ENCODE peak calls at places on chromosome 20, in four cellular contexts. X is astrocyte of the cerebellum, F is cardiac muscle cell, P is pancreas. N is an unnamed sample.

GRCh38 chr20:18705490-18705889 is 108.1 kb upstream of the SCP2D1 start:
- DNase-seq in X (peak; percentile 37), F (peak; percentile 56), P (no peak), N (no peak)

GRCh38 chr20:64203037-64203777 is 39.0 kb downstream of the MYT1 start:
- DNase-seq in X (no peak), P (no peak), F (no peak), N (no peak)

GRCh38 chr20:32062776-32063170 is 10.7 kb downstream of the HCK start:
- DNase-seq in F (no peak), P (peak; percentile 60), X (no peak), N (no peak)

GRCh38 chr20:44143896-44144295 is 43.1 kb downstream of the JPH2 start:
- DNase-seq in X (no peak), P (no peak), F (no peak), N (no peak)

GRCh38 chr20:51542033-51542893 is at the start of gene NFATC2:
- DNase-seq in X (no peak), F (no peak), P (peak; percentile 69), N (no peak)

GRCh38 chr20:64047968-64048401 is 1.5 kb downstream of the SOX18 start:
- DNase-seq in F (no peak), X (no peak), P (no peak), N (no peak)

GRCh38 chr20:32354592-32355416 is 3.3 kb upstream of the ASXL1 start:
- DNase-seq in F (peak; percentile 56), P (no peak), X (no peak), N (no peak)

GRCh38 chr20:43243672-43244269 is 54.1 kb upstream of the PTPRT start:
- DNase-seq in X (no peak), P (no peak), F (peak; percentile 3), N (no peak)

GRCh38 chr20:41174373-41174772 is 37.0 kb downstream of the PLCG1 start:
- DNase-seq in X (no peak), F (no peak), P (no peak), N (no peak)

GRCh38 chr20:63045401-63045800 is 38.6 kb upstream of the BHLHE23 start:
- DNase-seq in P (no peak), X (no peak), F (no peak), N (no peak)

GRCh38 chr20:44814937-44815336 is 4.6 kb upstream of the RIMS4 start:
- DNase-seq in F (no peak), X (no peak), P (no peak), N (no peak)

GRCh38 chr20:61690993-61691840 is 374.5 kb downstream of the TAF4 start:
- DNase-seq in F (no peak), X (no peak), P (no peak), N (no peak)

GRCh38 chr20:63979549-63980316 is at the start of gene SAMD10:
- DNase-seq in X (no peak), P (no peak), F (peak; percentile 37), N (no peak)

GRCh38 chr20:18287915-18288747 is at the start of gene ZNF133:
- DNase-seq in F (peak; percentile 95), X (peak; percentile 81), P (peak; percentile 95), N (peak; percentile 71)

GRCh38 chr20:25053207-25054132 is 4.5 kb downstream of the ACSS1 start:
- DNase-seq in P (no peak), X (no peak), F (peak; percentile 79), N (no peak)

GRCh38 chr20:14609328-14610221 is 272.2 kb upstream of the FLRT3 start:
- DNase-seq in F (no peak), X (no peak), P (no peak), N (no peak)

DNA sequence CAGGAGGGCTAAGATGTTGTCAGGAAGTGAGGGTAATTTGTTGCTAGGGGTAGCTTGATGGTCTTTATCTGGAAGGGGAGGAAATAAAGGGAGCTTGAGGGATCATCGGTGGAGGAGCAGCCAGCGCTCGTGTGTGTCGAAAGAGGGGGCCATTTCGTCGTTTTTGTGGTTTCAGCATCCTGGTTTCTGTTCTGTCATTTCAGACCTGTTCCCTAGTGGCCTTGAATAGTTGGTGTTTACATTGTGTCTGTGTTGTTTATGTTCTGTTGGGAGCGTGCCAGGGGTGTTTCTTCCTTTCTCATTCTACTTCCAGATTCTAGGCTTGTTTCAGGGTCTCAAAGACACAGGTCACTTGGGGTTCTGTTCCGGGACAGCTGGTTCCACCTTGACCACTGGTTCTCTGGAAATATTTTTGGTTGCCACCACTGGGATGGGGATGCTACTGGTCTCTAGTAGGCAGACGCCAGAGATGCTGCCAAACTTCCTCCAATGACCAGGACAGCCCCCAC is 113.9 kb upstream of the NAA20 start:
- DNase-seq in P (peak; percentile 38), F (peak; percentile 65), X (no peak), N (no peak)
- TF ChIP-seq CTCF in P (no peak), F (peak; percentile 31), X (no peak), N (peak; percentile 15)

GRCh38 chr20:4266183-4266582 is 250.8 kb upstream of the RNF24 start:
- DNase-seq in X (no peak), P (no peak), F (no peak), N (no peak)

GRCh38 chr20:4256886-4257285 is 241.5 kb upstream of the RNF24 start:
- DNase-seq in P (no peak), F (no peak), X (no peak), N (no peak)

GRCh38 chr20:4263011-4263410 is 247.7 kb upstream of the RNF24 start:
- DNase-seq in P (no peak), F (no peak), X (no peak), N (no peak)

GRCh38 chr20:4260102-4260501 is 244.7 kb upstream of the RNF24 start:
- DNase-seq in F (no peak), X (no peak), P (no peak), N (no peak)

DNA sequence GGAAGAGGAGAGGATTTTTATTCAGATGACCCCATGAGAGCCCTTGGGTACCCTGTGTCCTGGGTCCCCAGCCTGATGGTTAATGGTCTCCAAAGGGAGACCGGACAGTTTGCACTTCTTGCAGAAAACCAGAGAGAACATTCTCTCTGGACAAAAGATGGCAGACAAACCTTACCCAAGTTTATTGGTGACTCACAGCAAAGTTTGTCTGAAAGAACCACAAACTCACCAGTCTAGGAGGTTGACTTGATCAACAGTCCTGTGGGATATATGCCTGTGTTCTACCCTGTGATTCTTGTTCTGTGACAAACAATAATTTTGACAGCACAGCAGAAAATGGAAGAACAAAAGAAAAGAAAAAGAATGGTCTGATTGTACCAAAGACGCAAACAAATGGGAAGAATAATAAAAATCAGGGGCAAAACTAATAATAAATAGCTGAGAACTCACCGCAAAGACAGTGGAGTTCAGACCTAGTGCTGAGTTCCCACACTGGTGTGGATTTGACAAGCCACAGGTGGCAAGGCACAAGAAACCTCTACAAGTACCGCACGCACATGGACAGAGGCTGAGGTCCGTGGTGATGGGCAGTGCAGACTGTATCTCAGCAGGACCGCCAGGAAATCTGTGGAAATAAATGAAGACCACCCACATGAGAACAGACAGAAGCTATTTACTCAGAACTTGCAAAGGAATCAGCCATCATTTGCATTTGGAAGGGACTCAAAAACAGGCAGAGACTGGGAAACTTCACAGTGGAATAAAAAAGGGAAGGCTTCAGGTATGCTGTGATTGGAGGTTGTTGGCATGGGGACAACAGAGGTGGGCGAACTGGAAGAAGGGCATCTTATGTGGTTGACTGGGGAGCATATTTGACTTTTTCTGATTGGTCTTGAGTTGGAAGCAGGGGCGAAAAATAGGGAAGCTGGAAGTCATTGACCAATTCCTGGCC is 246.3 kb upstream of the RNF24 start:
- DNase-seq in F (no peak), X (peak; percentile 34), P (no peak), N (no peak)
- TF ChIP-seq CTCF in F (no peak), X (no peak), P (no peak), N (peak; percentile 14)

DNA sequence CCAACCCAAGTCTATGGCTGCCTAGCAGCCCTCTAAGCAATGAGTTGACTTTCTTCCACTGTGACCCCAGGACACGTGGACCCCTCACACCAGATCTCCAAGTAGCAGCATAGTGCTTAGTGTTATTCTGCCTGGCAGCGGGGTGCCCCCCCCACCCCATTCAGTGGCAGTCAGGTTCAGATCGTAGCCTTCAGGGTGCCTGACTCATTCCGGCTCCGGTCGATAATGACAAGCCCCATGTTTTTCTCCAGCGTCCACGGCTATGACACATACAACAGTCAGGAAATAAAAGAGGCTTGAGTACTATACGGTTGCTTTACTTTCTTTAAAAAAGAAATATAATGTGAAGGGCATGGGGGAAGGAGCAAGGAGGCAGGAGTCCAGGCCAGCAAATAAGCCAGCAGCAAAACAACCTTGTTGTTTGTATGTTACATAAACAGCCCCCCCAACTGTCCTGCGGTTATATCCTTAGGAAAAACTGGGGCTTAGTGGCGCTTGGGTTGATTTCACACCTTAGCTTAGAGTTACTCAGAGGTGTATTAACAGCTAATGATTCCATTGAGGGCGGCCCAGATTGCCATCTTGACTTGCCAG is 23.1 kb downstream of the GNAS start:
- DNase-seq in X (no peak), P (no peak), F (no peak), N (no peak)
- TF ChIP-seq CTCF in X (no peak), P (no peak), F (no peak), N (no peak)

GRCh38 chr20:55004044-55004443 is 528.7 kb downstream of the DOK5 start:
- DNase-seq in F (no peak), X (no peak), P (no peak), N (no peak)
- TF ChIP-seq CTCF in F (no peak), X (peak; percentile 2), P (no peak), N (no peak)

DNA sequence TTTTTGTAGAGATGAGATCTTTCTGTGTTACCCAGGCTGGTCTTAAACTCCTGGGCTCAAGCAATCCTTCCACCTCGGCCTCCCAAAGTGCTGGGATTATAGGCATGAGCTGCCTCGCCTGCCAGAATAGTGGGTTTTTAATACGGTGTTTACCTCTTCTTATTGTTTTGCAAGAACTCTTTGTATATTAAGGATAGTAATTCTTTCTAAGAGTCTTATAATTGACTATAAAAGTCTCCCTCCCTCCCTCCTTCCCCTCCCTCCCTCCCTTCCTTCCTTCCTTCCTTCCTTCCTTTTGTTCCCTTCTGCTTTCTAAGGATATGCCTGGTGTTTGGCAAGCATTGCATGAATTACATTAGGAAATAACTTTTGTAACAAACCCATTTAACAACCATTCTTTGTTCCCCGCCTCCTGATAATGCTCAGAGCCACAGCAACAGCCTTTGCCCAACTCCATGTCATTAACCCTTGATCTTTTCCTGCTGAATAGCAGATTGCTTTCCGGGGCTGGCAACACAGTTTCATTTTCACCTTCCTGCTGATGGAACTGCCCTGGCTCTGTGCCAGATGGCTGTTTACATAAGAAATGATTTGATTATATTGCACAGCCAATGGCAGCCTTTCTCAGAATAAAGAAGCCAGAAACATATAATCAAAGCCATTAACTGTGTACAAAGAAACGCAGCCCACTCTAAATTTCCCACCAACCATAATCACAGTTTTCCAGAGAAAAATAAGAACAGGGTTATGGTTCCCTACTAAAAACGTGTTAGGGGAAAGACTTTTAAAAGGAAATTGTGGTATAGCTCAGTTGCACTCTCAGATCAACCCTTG is 143.7 kb upstream of the PTPN1 start:
- DNase-seq in P (peak; percentile 84), F (peak; percentile 92), X (peak; percentile 52), N (peak; percentile 50)
- TF ChIP-seq CTCF in P (no peak), F (no peak), X (no peak), N (no peak)

DNA sequence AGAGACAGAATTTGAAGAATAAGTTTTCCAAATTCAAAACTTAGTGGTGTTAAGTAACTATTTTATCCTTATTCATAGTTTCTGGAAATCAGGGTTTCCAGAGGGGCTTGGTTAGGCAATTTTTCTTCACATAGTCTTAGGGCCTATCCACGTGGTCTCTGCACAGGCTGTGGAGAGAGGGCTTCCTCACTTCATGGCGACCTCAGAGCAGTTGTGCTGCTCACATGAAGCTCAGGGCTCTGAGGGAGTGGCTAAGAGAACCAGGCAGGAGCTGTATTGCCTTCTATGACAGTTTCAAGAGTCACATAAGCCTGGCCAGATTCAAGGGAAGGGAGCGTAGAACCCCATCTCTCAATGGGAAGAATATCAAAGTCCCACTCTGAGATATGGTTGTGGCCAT is 13.9 kb upstream of the CD40 start:
- DNase-seq in X (no peak), P (no peak), F (no peak), N (no peak)
- TF ChIP-seq CTCF in X (no peak), P (no peak), F (no peak), N (no peak)

N was measured in AG09319.